ENCODE peak calls at places on chromosome 16, in five cellular contexts. B is nephron progenitor cell, C is fibroblast of pulmonary artery, N is left colon, O is SJSA1. S is an unnamed sample.

GRCh38 chr16:79318137-79318899 is 282.2 kb downstream of the MAF start:
- DNase-seq in B (no peak), O (no peak), N (no peak), C (no peak), S (no peak)

GRCh38 chr16:23269248-23270091 is 32.6 kb upstream of the SCNN1B start:
- DNase-seq in C (no peak), N (no peak), B (no peak), O (no peak), S (no peak)

GRCh38 chr16:85142771-85143211 is 30.5 kb upstream of the CIBAR2 start:
- DNase-seq in N (no peak), O (no peak), B (no peak), C (no peak), S (no peak)

GRCh38 chr16:21717608-21718007 is 53.8 kb downstream of the OTOA start:
- DNase-seq in B (no peak), N (no peak), C (no peak), O (no peak), S (no peak)

GRCh38 chr16:66127459-66128362 is 238.8 kb upstream of the CDH5 start:
- DNase-seq in C (peak; percentile 69), O (no peak), N (no peak), B (peak; percentile 9), S (no peak)

GRCh38 chr16:15518412-15519351 is 84.3 kb downstream of the BMERB1 start:
- DNase-seq in B (no peak), O (no peak), N (peak; percentile 33), C (peak; percentile 93), S (no peak)

GRCh38 chr16:81767987-81768592 is 11.0 kb upstream of the PLCG2 start:
- DNase-seq in C (no peak), B (no peak), N (no peak), O (no peak), S (no peak)

GRCh38 chr16:56451753-56452689 is 667 bp downstream of the OGFOD1 start:
- DNase-seq in O (no peak), B (peak; percentile 15), C (peak; percentile 31), N (peak; percentile 43), S (no peak)

GRCh38 chr16:81627024-81627423 is 152.1 kb upstream of the PLCG2 start:
- DNase-seq in C (peak; percentile 35), B (no peak), O (peak; percentile 84), N (no peak), S (no peak)

GRCh38 chr16:82630219-82630618 is 3.5 kb downstream of the CDH13 start:
- DNase-seq in B (no peak), C (peak; percentile 30), O (no peak), N (no peak), S (no peak)

S was measured in breast epithelium.